ENCODE peak calls at places on chromosomes 13 and 19, in four cellular contexts. One of them, this sample, is unnamed.

GRCh38 chr19:7159105-7159933 is 89.8 kb downstream of the ZNF557 start:
- DNase-seq in GM23338: no peak
- DNase-seq in transverse colon: peak; percentile 40
- DNase-seq in NCI-H1105 treated with DMSO at 0.1 percent for 48 hours: no peak
- DNase-seq in this sample: peak; percentile 58

GRCh38 chr19:5339950-5340636 is 519 bp downstream of the PTPRS start:
- DNase-seq in transverse colon: no peak
- DNase-seq in NCI-H1105 treated with DMSO at 0.1 percent for 48 hours: peak; percentile 57
- DNase-seq in GM23338: peak; percentile 61
- DNase-seq in this sample: peak; percentile 65

GRCh38 chr13:114081761-114082681 is 50.4 kb downstream of the RASA3 start:
- DNase-seq in NCI-H1105 treated with DMSO at 0.1 percent for 48 hours: no peak
- DNase-seq in transverse colon: no peak
- DNase-seq in GM23338: no peak
- DNase-seq in this sample: no peak

GRCh38 chr13:75675421-75675820 is 39.3 kb downstream of the LMO7 start:
- DNase-seq in NCI-H1105 treated with DMSO at 0.1 percent for 48 hours: no peak
- DNase-seq in transverse colon: no peak
- DNase-seq in GM23338: no peak
- DNase-seq in this sample: no peak

GRCh38 chr13:31090921-31091624 is 70.6 kb downstream of the HSPH1 start:
- DNase-seq in GM23338: no peak
- DNase-seq in NCI-H1105 treated with DMSO at 0.1 percent for 48 hours: no peak
- DNase-seq in transverse colon: no peak
- DNase-seq in this sample: peak; percentile 49

GRCh38 chr19:30163663-30164062 is 208.5 kb upstream of the ZNF536 start:
- DNase-seq in GM23338: no peak
- DNase-seq in NCI-H1105 treated with DMSO at 0.1 percent for 48 hours: no peak
- DNase-seq in transverse colon: no peak
- DNase-seq in this sample: no peak

GRCh38 chr19:7109678-7110289 is 40.3 kb downstream of the ZNF557 start:
- DNase-seq in NCI-H1105 treated with DMSO at 0.1 percent for 48 hours: no peak
- DNase-seq in GM23338: peak; percentile 87
- DNase-seq in transverse colon: no peak
- DNase-seq in this sample: peak; percentile 12

GRCh38 chr13:91346848-91347211 is 657 bp upstream of the MIR17HG start:
- DNase-seq in NCI-H1105 treated with DMSO at 0.1 percent for 48 hours: no peak
- DNase-seq in transverse colon: peak; percentile 40
- DNase-seq in GM23338: peak; percentile 34
- DNase-seq in this sample: no peak

GRCh38 chr19:34381399-34382251 is 16.6 kb downstream of the GPI start:
- DNase-seq in NCI-H1105 treated with DMSO at 0.1 percent for 48 hours: no peak
- DNase-seq in transverse colon: no peak
- DNase-seq in GM23338: no peak
- DNase-seq in this sample: no peak

GRCh38 chr19:51637362-51637978 is 7.3 kb upstream of the SIGLEC5 start:
- DNase-seq in GM23338: peak; percentile 59
- DNase-seq in transverse colon: no peak
- DNase-seq in NCI-H1105 treated with DMSO at 0.1 percent for 48 hours: no peak
- DNase-seq in this sample: no peak

GRCh38 chr13:20702530-20702929 is 969 bp upstream of the IL17D start:
- DNase-seq in GM23338: no peak
- DNase-seq in transverse colon: no peak
- DNase-seq in NCI-H1105 treated with DMSO at 0.1 percent for 48 hours: peak; percentile 35
- DNase-seq in this sample: peak; percentile 51

GRCh38 chr19:4597975-4598671 is 38.6 kb upstream of the SEMA6B start:
- DNase-seq in transverse colon: peak; percentile 40
- DNase-seq in NCI-H1105 treated with DMSO at 0.1 percent for 48 hours: peak; percentile 43
- DNase-seq in GM23338: peak; percentile 87
- DNase-seq in this sample: peak; percentile 79

GRCh38 chr19:56660381-56661105 is 11.0 kb downstream of the ZNF835 start:
- DNase-seq in GM23338: no peak
- DNase-seq in NCI-H1105 treated with DMSO at 0.1 percent for 48 hours: no peak
- DNase-seq in transverse colon: no peak
- DNase-seq in this sample: peak; percentile 61

GRCh38 chr13:29522044-29522685 is 73.3 kb downstream of the SLC7A1 start:
- DNase-seq in GM23338: no peak
- DNase-seq in transverse colon: no peak
- DNase-seq in NCI-H1105 treated with DMSO at 0.1 percent for 48 hours: no peak
- DNase-seq in this sample: no peak

GRCh38 chr19:29482855-29483640 is 42.7 kb upstream of the VSTM2B start:
- DNase-seq in transverse colon: no peak
- DNase-seq in NCI-H1105 treated with DMSO at 0.1 percent for 48 hours: no peak
- DNase-seq in GM23338: no peak
- DNase-seq in this sample: no peak

GRCh38 chr13:40983269-40983668 is 35.8 kb downstream of the ELF1 start:
- DNase-seq in transverse colon: no peak
- DNase-seq in NCI-H1105 treated with DMSO at 0.1 percent for 48 hours: no peak
- DNase-seq in GM23338: no peak
- DNase-seq in this sample: no peak

GRCh38 chr13:113806526-113806925 is 47.5 kb downstream of the TMEM255B start:
- DNase-seq in GM23338: no peak
- DNase-seq in NCI-H1105 treated with DMSO at 0.1 percent for 48 hours: no peak
- DNase-seq in transverse colon: no peak
- DNase-seq in this sample: no peak

GRCh38 chr19:8403098-8403819 is 9.8 kb upstream of the MARCHF2 start:
- DNase-seq in NCI-H1105 treated with DMSO at 0.1 percent for 48 hours: no peak
- DNase-seq in transverse colon: no peak
- DNase-seq in GM23338: no peak
- DNase-seq in this sample: no peak

GRCh38 chr19:39398297-39398864 is 7.2 kb downstream of the MED29 start:
- DNase-seq in transverse colon: peak; percentile 89
- DNase-seq in GM23338: no peak
- DNase-seq in NCI-H1105 treated with DMSO at 0.1 percent for 48 hours: no peak
- DNase-seq in this sample: no peak

GRCh38 chr13:79455331-79455730 is 25.6 kb upstream of the NDFIP2 start:
- DNase-seq in NCI-H1105 treated with DMSO at 0.1 percent for 48 hours: no peak
- DNase-seq in GM23338: no peak
- DNase-seq in transverse colon: no peak
- DNase-seq in this sample: no peak

GRCh38 chr19:1221141-1221903 is 15.7 kb downstream of the STK11 start:
- DNase-seq in NCI-H1105 treated with DMSO at 0.1 percent for 48 hours: no peak
- DNase-seq in GM23338: no peak
- DNase-seq in transverse colon: no peak
- DNase-seq in this sample: peak; percentile 74

GRCh38 chr13:112449545-112449930 is 73.4 kb downstream of the SPACA7 start:
- DNase-seq in GM23338: no peak
- DNase-seq in transverse colon: no peak
- DNase-seq in NCI-H1105 treated with DMSO at 0.1 percent for 48 hours: no peak
- DNase-seq in this sample: no peak

GRCh38 chr13:43087960-43088580 is 64.7 kb downstream of the DNAJC15 start:
- DNase-seq in NCI-H1105 treated with DMSO at 0.1 percent for 48 hours: no peak
- DNase-seq in GM23338: no peak
- DNase-seq in transverse colon: no peak
- DNase-seq in this sample: no peak

GRCh38 chr19:40596608-40597328 is 4.4 kb upstream of the LTBP4 start:
- DNase-seq in transverse colon: peak; percentile 56
- DNase-seq in GM23338: peak; percentile 80
- DNase-seq in NCI-H1105 treated with DMSO at 0.1 percent for 48 hours: no peak
- DNase-seq in this sample: peak; percentile 82

GRCh38 chr13:105997436-105998232 is 537.8 kb downstream of the EFNB2 start:
- DNase-seq in NCI-H1105 treated with DMSO at 0.1 percent for 48 hours: no peak
- DNase-seq in transverse colon: no peak
- DNase-seq in GM23338: no peak
- DNase-seq in this sample: peak; percentile 83

GRCh38 chr13:101455863-101456262 is 3.4 kb downstream of the ITGBL1 start:
- DNase-seq in GM23338: peak; percentile 33
- DNase-seq in transverse colon: no peak
- DNase-seq in NCI-H1105 treated with DMSO at 0.1 percent for 48 hours: no peak
- DNase-seq in this sample: no peak

GRCh38 chr13:113448885-113449692 is 4.2 kb downstream of the ADPRHL1 start:
- DNase-seq in GM23338: no peak
- DNase-seq in transverse colon: peak; percentile 83
- DNase-seq in NCI-H1105 treated with DMSO at 0.1 percent for 48 hours: peak; percentile 99
- DNase-seq in this sample: no peak

GRCh38 chr19:38849746-38850230 is at the start of gene HNRNPL:
- DNase-seq in transverse colon: peak; percentile 99
- DNase-seq in NCI-H1105 treated with DMSO at 0.1 percent for 48 hours: no peak
- DNase-seq in GM23338: no peak
- DNase-seq in this sample: no peak

GRCh38 chr19:5831152-5831551 is 8.3 kb downstream of the FUT6 start:
- DNase-seq in transverse colon: no peak
- DNase-seq in GM23338: no peak
- DNase-seq in NCI-H1105 treated with DMSO at 0.1 percent for 48 hours: no peak
- DNase-seq in this sample: no peak

GRCh38 chr13:68810660-68811059 is 1297.0 kb upstream of the ATXN8OS start:
- DNase-seq in transverse colon: no peak
- DNase-seq in NCI-H1105 treated with DMSO at 0.1 percent for 48 hours: peak; percentile 1
- DNase-seq in GM23338: peak; percentile 70
- DNase-seq in this sample: peak; percentile 4

GRCh38 chr19:55258828-55259539 is at the start of gene PPP6R1:
- DNase-seq in transverse colon: peak; percentile 97
- DNase-seq in GM23338: peak; percentile 97
- DNase-seq in NCI-H1105 treated with DMSO at 0.1 percent for 48 hours: peak; percentile 99
- DNase-seq in this sample: peak; percentile 99

GRCh38 chr19:34173145-34173956 is 1.0 kb downstream of the LSM14A start:
- DNase-seq in transverse colon: peak; percentile 65
- DNase-seq in GM23338: peak; percentile 92
- DNase-seq in NCI-H1105 treated with DMSO at 0.1 percent for 48 hours: peak; percentile 22
- DNase-seq in this sample: peak; percentile 86

GRCh38 chr19:14536926-14537692 is 7.7 kb downstream of the TECR start:
- DNase-seq in GM23338: peak; percentile 98
- DNase-seq in NCI-H1105 treated with DMSO at 0.1 percent for 48 hours: no peak
- DNase-seq in transverse colon: peak; percentile 90
- DNase-seq in this sample: peak; percentile 94

GRCh38 chr19:9885077-9885552 is 50.0 kb downstream of the PIN1 start:
- DNase-seq in transverse colon: no peak
- DNase-seq in GM23338: peak; percentile 56
- DNase-seq in NCI-H1105 treated with DMSO at 0.1 percent for 48 hours: no peak
- DNase-seq in this sample: peak; percentile 30

GRCh38 chr19:18157465-18158063 is 4.6 kb downstream of the PIK3R2 start:
- DNase-seq in GM23338: peak; percentile 75
- DNase-seq in NCI-H1105 treated with DMSO at 0.1 percent for 48 hours: peak; percentile 96
- DNase-seq in transverse colon: no peak
- DNase-seq in this sample: peak; percentile 78

GRCh38 chr13:81171065-81171647 is 830.2 kb upstream of the SPRY2 start:
- DNase-seq in GM23338: peak; percentile 48
- DNase-seq in NCI-H1105 treated with DMSO at 0.1 percent for 48 hours: peak; percentile 24
- DNase-seq in transverse colon: no peak
- DNase-seq in this sample: peak; percentile 55

GRCh38 chr13:95644611-95645052 is at the start of gene DZIP1:
- DNase-seq in transverse colon: peak; percentile 65
- DNase-seq in NCI-H1105 treated with DMSO at 0.1 percent for 48 hours: peak; percentile 56
- DNase-seq in GM23338: peak; percentile 97
- DNase-seq in this sample: peak; percentile 96

GRCh38 chr19:32498641-32499200 is 82.3 kb upstream of the PDCD5 start:
- DNase-seq in NCI-H1105 treated with DMSO at 0.1 percent for 48 hours: no peak
- DNase-seq in transverse colon: no peak
- DNase-seq in GM23338: no peak
- DNase-seq in this sample: no peak

GRCh38 chr13:41782086-41782485 is 178.8 kb downstream of the VWA8 start:
- DNase-seq in GM23338: peak; percentile 24
- DNase-seq in NCI-H1105 treated with DMSO at 0.1 percent for 48 hours: no peak
- DNase-seq in transverse colon: no peak
- DNase-seq in this sample: no peak